ENCODE peak calls at places on chromosomes 6 and 20, in six cellular contexts. A is fibroblast of mammary gland, M is RCC 7860, T is LNCaP clone FGC, Y is GM19239, R is HEK293T. V is an unnamed sample.

GRCh38 chr6:30966154-30966553 is 17.4 kb upstream of the MUC21 start:
- DNase-seq in A (no peak), M (no peak), T (no peak), Y (no peak), R (no peak), V (no peak)

GRCh38 chr6:7566617-7567173 is 23.3 kb upstream of the SNRNP48 start:
- DNase-seq in A (no peak), M (no peak), T (no peak), Y (no peak), R (no peak), V (no peak)

GRCh38 chr6:98836025-98836961 is 1.9 kb downstream of the POU3F2 start:
- DNase-seq in A (no peak), M (no peak), T (no peak), Y (no peak), R (no peak), V (peak; percentile 58)

GRCh38 chr6:152472325-152472724 is 164.8 kb downstream of the SYNE1 start:
- DNase-seq in A (peak; percentile 14), M (no peak), T (no peak), Y (no peak), R (no peak), V (no peak)

GRCh38 chr20:35320396-35321126 is 28.3 kb upstream of the FAM83C start:
- DNase-seq in A (peak; percentile 83), M (peak; percentile 100), T (no peak), Y (no peak), R (no peak), V (peak; percentile 89)

GRCh38 chr6:3383525-3383924 is 73.3 kb downstream of the SLC22A23 start:
- DNase-seq in A (peak; percentile 78), M (peak; percentile 56), T (peak; percentile 86), Y (no peak), R (peak; percentile 39), V (no peak)

GRCh38 chr6:168156742-168157265 is 77.8 kb upstream of the FRMD1 start:
- DNase-seq in A (no peak), M (no peak), T (no peak), Y (no peak), R (no peak), V (no peak)

GRCh38 chr20:59829415-59830106 is 103.9 kb downstream of the SYCP2 start:
- DNase-seq in A (no peak), M (no peak), T (no peak), Y (no peak), R (no peak), V (peak; percentile 55)

GRCh38 chr6:87875781-87876180 is 171.9 kb upstream of the SPACA1 start:
- DNase-seq in A (no peak), M (no peak), T (no peak), Y (no peak), R (no peak), V (no peak)

GRCh38 chr6:108712946-108713345 is 135.3 kb upstream of the ARMC2 start:
- DNase-seq in A (no peak), M (no peak), T (peak; percentile 46), Y (no peak), R (no peak), V (no peak)

GRCh38 chr6:104639671-104640070 is 220.0 kb downstream of the HACE1 start:
- DNase-seq in A (peak; percentile 68), M (no peak), T (no peak), Y (no peak), R (no peak), V (no peak)

GRCh38 chr6:81683928-81684327 is 68.6 kb downstream of the TENT5A start:
- DNase-seq in A (peak; percentile 69), M (no peak), T (no peak), Y (no peak), R (no peak), V (no peak)

GRCh38 chr6:20771427-20771826 is 237.2 kb downstream of the CDKAL1 start:
- DNase-seq in A (no peak), M (no peak), T (no peak), Y (no peak), R (no peak), V (no peak)

GRCh38 chr6:87230801-87231200 is 75.4 kb downstream of the ZNF292 start:
- DNase-seq in A (no peak), M (no peak), T (no peak), Y (no peak), R (no peak), V (no peak)

GRCh38 chr6:156174026-156174880 is 602.9 kb upstream of the ARID1B start:
- DNase-seq in A (no peak), M (no peak), T (no peak), Y (no peak), R (no peak), V (no peak)

GRCh38 chr20:3250091-3250504 is 11.1 kb upstream of the SLC4A11 start:
- DNase-seq in A (no peak), M (no peak), T (no peak), Y (no peak), R (peak; percentile 74), V (peak; percentile 79)

GRCh38 chr20:56552911-56553629 is 20.0 kb downstream of the FAM209B start:
- DNase-seq in A (no peak), M (no peak), T (no peak), Y (no peak), R (no peak), V (peak; percentile 19)

GRCh38 chr20:32382102-32382950 is 24.2 kb downstream of the ASXL1 start:
- DNase-seq in A (no peak), M (no peak), T (no peak), Y (no peak), R (no peak), V (no peak)

GRCh38 chr6:25413506-25413905 is 134.3 kb downstream of the CARMIL1 start:
- DNase-seq in A (peak; percentile 54), M (no peak), T (no peak), Y (no peak), R (no peak), V (peak; percentile 26)

GRCh38 chr6:166297606-166298005 is 10.6 kb downstream of the PRR18 start:
- DNase-seq in A (no peak), M (no peak), T (no peak), Y (no peak), R (no peak), V (no peak)

GRCh38 chr6:40285535-40285934 is 301.6 kb downstream of the LRFN2 start:
- DNase-seq in A (no peak), M (no peak), T (no peak), Y (no peak), R (no peak), V (no peak)

GRCh38 chr20:34390769-34391447 is 27.8 kb downstream of the ITCH start:
- DNase-seq in A (peak; percentile 92), M (peak; percentile 94), T (peak; percentile 17), Y (no peak), R (no peak), V (peak; percentile 61)

GRCh38 chr6:137870744-137871247 is 3.7 kb downstream of the TNFAIP3 start:
- DNase-seq in A (no peak), M (no peak), T (no peak), Y (no peak), R (no peak), V (no peak)

V was measured in osteoblast.